ENCODE peak calls at places on chromosomes 7 and 10, in four cellular contexts. A is K562, P is HepG2, W is GM12878. H is an unnamed sample.

GRCh38 chr10:14588084-14588937 is 186.4 kb downstream of the FAM107B start:
- DNase-seq in A (no peak), P (peak; percentile 84), W (no peak), H (peak; percentile 97)

GRCh38 chr10:113179270-113179669 is 229.2 kb downstream of the TCF7L2 start:
- DNase-seq in A (no peak), P (no peak), W (no peak), H (no peak)

GRCh38 chr7:114988755-114989154 is 66.9 kb downstream of the MDFIC start:
- DNase-seq in W (no peak), P (no peak), A (no peak), H (peak; percentile 54)

GRCh38 chr7:86965727-86966120 is 93.7 kb downstream of the ELAPOR2 start:
- DNase-seq in A (no peak), P (no peak), W (no peak), H (no peak)

GRCh38 chr7:152344253-152344652 is 91.5 kb downstream of the KMT2C start:
- DNase-seq in P (no peak), W (no peak), A (no peak), H (no peak)

GRCh38 chr10:48463318-48464003 is 141.4 kb downstream of the ARHGAP22 start:
- DNase-seq in P (no peak), A (peak; percentile 47), W (no peak), H (no peak)

GRCh38 chr10:131000244-131000643 is 311.3 kb downstream of the TCERG1L start:
- DNase-seq in W (no peak), A (no peak), P (no peak), H (no peak)

GRCh38 chr10:75228278-75228677 is 7.5 kb downstream of the COMTD1 start:
- DNase-seq in A (no peak), P (no peak), W (no peak), H (no peak)

GRCh38 chr10:132385721-132386418 is 11.1 kb upstream of the PWWP2B start:
- DNase-seq in P (no peak), A (no peak), W (no peak), H (no peak)

GRCh38 chr7:70738080-70738479 is 393.9 kb upstream of the GALNT17 start:
- DNase-seq in P (no peak), W (no peak), A (no peak), H (no peak)

GRCh38 chr7:84092207-84092606 is 102.4 kb downstream of the SEMA3A start:
- DNase-seq in W (no peak), A (no peak), P (no peak), H (peak; percentile 56)

GRCh38 chr10:51955696-51956095 is 256.3 kb upstream of the CSTF2T start:
- DNase-seq in W (no peak), A (no peak), P (no peak), H (no peak)

GRCh38 chr7:87926581-87927461 is 7.2 kb upstream of the ADAM22 start:
- DNase-seq in A (no peak), W (peak; percentile 95), P (peak; percentile 30), H (no peak)

GRCh38 chr10:118914626-118915025 is 114.9 kb upstream of the NANOS1 start:
- DNase-seq in P (no peak), W (no peak), A (no peak), H (no peak)

GRCh38 chr7:130933919-130934318 is 199.9 kb upstream of the KLF14 start:
- DNase-seq in P (no peak), W (no peak), A (no peak), H (no peak)

GRCh38 chr7:104938741-104939390 is 75.1 kb upstream of the KMT2E start:
- DNase-seq in P (no peak), A (no peak), W (no peak), H (no peak)

GRCh38 chr7:1046722-1047679 is 2.7 kb downstream of the GPR146 start:
- DNase-seq in W (no peak), A (peak; percentile 54), P (no peak), H (no peak)

GRCh38 chr7:114033475-114033874 is 114.7 kb upstream of the PPP1R3A start:
- DNase-seq in A (no peak), P (no peak), W (no peak), H (no peak)

GRCh38 chr10:70497120-70497545 is 18.6 kb downstream of the PALD1 start:
- DNase-seq in W (no peak), A (no peak), P (no peak), H (no peak)

GRCh38 chr10:32981760-32982159 is 23.7 kb upstream of the ITGB1 start:
- DNase-seq in P (no peak), A (no peak), W (no peak), H (peak; percentile 95)

GRCh38 chr7:84524714-84525694 is 330.4 kb upstream of the SEMA3A start:
- DNase-seq in A (no peak), W (no peak), P (no peak), H (peak; percentile 74)

GRCh38 chr10:11678074-11678793 is 63.9 kb upstream of the ECHDC3 start:
- DNase-seq in P (peak; percentile 30), A (no peak), W (peak; percentile 98), H (no peak)

GRCh38 chr7:51354897-51355296 is 38.3 kb upstream of the COBL start:
- DNase-seq in A (no peak), P (no peak), W (no peak), H (no peak)

GRCh38 chr10:36943534-36943933 is 181.9 kb upstream of the ANKRD30A start:
- DNase-seq in P (no peak), A (no peak), W (no peak), H (no peak)

GRCh38 chr10:101397140-101397539 is 43.2 kb downstream of the BTRC start:
- DNase-seq in W (no peak), A (peak; percentile 18), P (peak; percentile 27), H (peak; percentile 78)

GRCh38 chr10:7417103-7417623 is 6.3 kb upstream of the SFMBT2 start:
- DNase-seq in A (no peak), W (no peak), P (no peak), H (peak; percentile 58)

GRCh38 chr10:78829570-78829969 is 239.2 kb upstream of the ZMIZ1 start:
- DNase-seq in W (no peak), P (no peak), A (no peak), H (no peak)

GRCh38 chr7:32298403-32299132 is 191.6 kb downstream of the LSM5 start:
- DNase-seq in P (no peak), A (no peak), W (no peak), H (no peak)

GRCh38 chr7:28347964-28348363 is 64.4 kb upstream of the CREB5 start:
- DNase-seq in P (no peak), W (no peak), A (no peak), H (no peak)

GRCh38 chr10:31242902-31243301 is 76.1 kb upstream of the ZEB1 start:
- DNase-seq in A (peak; percentile 20), P (peak; percentile 59), W (peak; percentile 5), H (peak; percentile 89)

GRCh38 chr10:86113983-86114382 is 252.6 kb downstream of the GRID1 start:
- DNase-seq in A (no peak), W (no peak), P (no peak), H (no peak)

GRCh38 chr7:46725136-46725535 is 804.1 kb upstream of the IGFBP3 start:
- DNase-seq in A (no peak), P (no peak), W (no peak), H (no peak)

GRCh38 chr10:110803239-110803593 is 68.5 kb upstream of the PDCD4 start:
- DNase-seq in W (peak; percentile 79), P (no peak), A (no peak), H (no peak)

GRCh38 chr10:110805292-110805691 is 66.4 kb upstream of the PDCD4 start:
- DNase-seq in A (no peak), P (no peak), W (no peak), H (no peak)

GRCh38 chr10:110802551-110803238 is 69.0 kb upstream of the PDCD4 start:
- DNase-seq in A (no peak), W (peak; percentile 85), P (peak; percentile 49), H (peak; percentile 79)

GRCh38 chr10:110802090-110802489 is 69.6 kb upstream of the PDCD4 start:
- DNase-seq in W (no peak), P (no peak), A (no peak), H (no peak)

GRCh38 chr10:110803830-110804338 is 67.8 kb upstream of the PDCD4 start:
- DNase-seq in P (peak; percentile 45), A (peak; percentile 22), W (peak; percentile 47), H (peak; percentile 36)
- TF ChIP-seq POLR2AphosphoS5 in P (no peak), A (no peak), W (no peak), H (no peak)

GRCh38 chr7:128728608-128729007 is 10.6 kb upstream of the CALU start:
- DNase-seq in P (no peak), A (no peak), W (no peak), H (no peak)
- H3K4me2 ChIP-seq in P (no peak overlapping the region), A (peak overlapping the region; percentile 4), W (no peak overlapping the region), H (no peak overlapping the region)

DNA sequence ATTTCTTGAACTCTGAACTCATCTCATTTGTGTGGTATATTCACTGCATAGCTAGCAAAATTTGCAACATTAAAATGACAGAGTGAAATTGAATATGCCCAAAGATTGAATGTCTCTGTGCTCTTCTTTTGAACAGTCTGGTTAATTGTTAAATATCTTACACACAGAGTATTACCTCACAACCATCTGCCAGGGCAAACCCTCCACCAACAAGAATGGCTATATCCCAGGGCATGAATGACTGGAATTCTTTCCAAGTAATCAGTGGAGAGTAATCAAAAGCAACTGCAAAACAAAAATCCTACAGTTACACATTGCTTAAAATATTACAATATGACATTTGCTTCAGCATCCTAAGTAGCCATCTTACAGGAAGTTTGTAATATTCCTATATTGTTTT is 76.8 kb downstream of the SLC13A1 start:
- DNase-seq in W (no peak), P (no peak), A (no peak), H (no peak)
- TF ChIP-seq MYC in W (no peak), P (no peak), A (no peak), H (no peak)

DNA sequence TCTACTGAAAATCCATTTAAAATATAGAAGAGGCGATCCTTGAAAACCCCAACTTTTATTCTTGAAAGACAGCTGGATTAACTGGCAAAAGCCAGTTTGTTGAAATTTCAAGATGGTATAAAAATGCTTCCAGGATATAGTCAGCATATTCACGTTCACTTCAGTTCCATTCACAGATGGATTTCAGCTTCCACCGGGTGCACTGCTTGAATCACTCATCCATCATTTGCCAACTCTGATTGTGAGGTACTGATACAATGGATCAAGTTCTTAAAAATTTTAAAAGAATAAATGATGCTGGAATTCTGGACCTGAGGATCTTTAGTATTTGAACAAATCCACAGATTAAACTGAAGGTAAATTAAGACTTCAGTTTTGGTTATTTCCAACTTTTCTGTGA is 2.4 kb downstream of the PURB start:
- DNase-seq in P (no peak), A (no peak), W (no peak), H (no peak)
- TF ChIP-seq POLR2AphosphoS5 in P (no peak), A (no peak), W (peak; percentile 42), H (no peak)

DNA sequence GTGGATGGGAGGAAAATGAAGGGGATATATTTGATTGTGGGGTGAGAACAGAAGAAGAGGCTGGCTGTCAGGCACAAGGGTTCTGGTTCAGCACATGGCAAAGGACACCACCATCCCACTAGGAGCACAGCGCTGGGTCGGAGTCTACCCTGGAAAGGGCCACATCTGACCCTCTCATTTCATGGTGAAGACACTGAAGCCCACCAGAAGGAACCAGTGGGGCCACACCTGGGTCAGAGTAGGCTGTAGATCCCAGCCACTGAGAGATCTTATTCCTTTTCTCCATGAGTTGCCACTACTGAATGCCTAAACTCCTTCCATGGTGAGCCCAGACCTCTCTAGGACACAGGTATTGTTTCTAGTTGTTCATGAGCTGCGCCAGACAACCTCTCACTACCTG is 25.8 kb downstream of the SFTPD start:
- DNase-seq in A (no peak), W (no peak), P (no peak), H (no peak)
- H3K4me2 ChIP-seq in A (no peak overlapping the region), W (no peak overlapping the region), P (no peak overlapping the region), H (no peak overlapping the region)

DNA sequence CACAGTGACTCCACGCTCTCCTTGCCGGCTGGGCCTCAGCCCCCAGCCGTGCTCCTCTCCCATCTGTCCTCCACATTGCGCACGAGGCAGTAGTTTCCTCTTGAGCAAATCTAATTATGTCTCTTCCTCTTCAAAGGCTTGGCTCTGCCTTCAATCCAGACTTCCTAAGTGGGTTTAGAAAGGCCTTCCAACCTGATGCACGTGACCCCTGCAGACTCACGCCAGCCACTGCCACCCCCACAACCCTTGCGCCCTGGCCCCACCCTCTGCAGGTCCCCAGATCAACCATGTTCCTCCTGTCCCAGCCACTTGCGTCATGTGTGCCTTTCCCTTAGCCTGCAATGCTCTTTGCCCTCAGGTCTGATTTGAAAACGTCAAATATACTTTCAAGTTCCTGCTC is 75.0 kb upstream of the ADAM12 start:
- DNase-seq in W (no peak), P (no peak), A (no peak), H (no peak)
- TF ChIP-seq MYC in W (no peak), P (no peak), A (no peak), H (no peak)

H was measured in endothelial cell of umbilical vein.